ENCODE peak calls at places on chromosomes 6 and 20, in six cellular contexts. J is left lung, W is SK-N-SH, D is lower lobe of right lung, Q is epithelial cell of esophagus, P is coronary artery. Y is an unnamed sample.

GRCh38 chr20:46746972-46747371 is 37.5 kb downstream of the SLC2A10 start:
- DNase-seq in J (no peak), D (no peak), W (no peak), Q (peak), P (no peak), Y (no peak)

GRCh38 chr20:63682384-63683139 is 13.9 kb upstream of the TNFRSF6B start:
- DNase-seq in Q (peak), D (no peak), P (peak), J (peak), W (no peak), Y (peak)

GRCh38 chr6:150134280-150134920 is 8.4 kb upstream of the PPP1R14C start:
- DNase-seq in J (peak), W (no peak), D (no peak), Q (peak), P (no peak), Y (no peak)

GRCh38 chr6:80439721-80440488 is 333.4 kb downstream of the BCKDHB start:
- DNase-seq in W (no peak), P (no peak), D (no peak), Q (peak), J (no peak), Y (no peak)

GRCh38 chr20:542777-543368 is 717 bp downstream of the CSNK2A1 start:
- DNase-seq in P (no peak), D (peak), Q (no peak), W (no peak), J (peak), Y (no peak)

GRCh38 chr6:133705071-133705470 is 183.8 kb upstream of the TCF21 start:
- DNase-seq in D (no peak), Q (peak), W (no peak), P (no peak), J (no peak), Y (no peak)

GRCh38 chr6:132153221-132153896 is 202.2 kb upstream of the CCN2 start:
- DNase-seq in W (no peak), Q (no peak), D (no peak), J (no peak), P (no peak), Y (peak)

GRCh38 chr6:85574932-85575598 is 18.6 kb downstream of the SNX14 start:
- DNase-seq in P (no peak), D (no peak), J (no peak), Q (peak), W (no peak), Y (peak)

GRCh38 chr20:23155141-23155590 is 69.0 kb upstream of the CD93 start:
- DNase-seq in W (no peak), J (no peak), Q (peak), D (peak), P (peak), Y (no peak)

GRCh38 chr20:32538526-32538918 is 46.6 kb downstream of the NOL4L start:
- DNase-seq in D (no peak), W (no peak), J (no peak), Q (no peak), P (no peak), Y (no peak)

GRCh38 chr20:4369119-4369797 is 352.5 kb upstream of the PRND start:
- DNase-seq in W (no peak), J (no peak), P (no peak), D (no peak), Q (no peak), Y (no peak)

GRCh38 chr20:38726849-38727601 is 2.7 kb downstream of the SLC32A1 start:
- DNase-seq in Q (no peak), W (peak), J (no peak), P (no peak), D (no peak), Y (no peak)

GRCh38 chr20:57869951-57870315 is 160.1 kb upstream of the PMEPA1 start:
- DNase-seq in Q (no peak), J (no peak), D (no peak), W (no peak), P (no peak), Y (no peak)

GRCh38 chr6:40899684-40900155 is 139.3 kb downstream of the UNC5CL start:
- DNase-seq in J (no peak), Q (no peak), D (no peak), P (peak), W (no peak), Y (no peak)

GRCh38 chr6:67237276-67237675 is 1397.8 kb upstream of the ADGRB3 start:
- DNase-seq in W (no peak), Q (no peak), D (no peak), J (no peak), P (no peak), Y (no peak)

GRCh38 chr6:97000138-97000537 is 75.6 kb downstream of the KLHL32 start:
- DNase-seq in D (no peak), W (no peak), Q (no peak), J (no peak), P (no peak), Y (no peak)

GRCh38 chr6:129117355-129117754 is 234.4 kb downstream of the LAMA2 start:
- DNase-seq in W (no peak), J (no peak), P (no peak), Q (no peak), D (no peak), Y (no peak)

GRCh38 chr6:44855562-44856494 is 468.3 kb downstream of the CDC5L start:
- DNase-seq in D (no peak), W (no peak), Q (no peak), P (no peak), J (no peak), Y (peak)

GRCh38 chr6:136822051-136822378 is 377 bp upstream of the PEX7 start:
- DNase-seq in P (no peak), Q (no peak), D (peak), J (no peak), W (no peak), Y (no peak)

GRCh38 chr20:40770564-40771307 is 81.7 kb upstream of the MAFB start:
- DNase-seq in P (peak), D (no peak), J (peak), Q (no peak), W (no peak), Y (no peak)

GRCh38 chr6:112899541-112899940 is 552.4 kb downstream of the RFPL4B start:
- DNase-seq in D (no peak), Q (no peak), J (no peak), W (no peak), P (no peak), Y (no peak)

GRCh38 chr20:25195962-25196700 is 619 bp downstream of the ENTPD6 start:
- DNase-seq in P (no peak), J (no peak), W (no peak), D (peak), Q (peak), Y (no peak)

GRCh38 chr6:42260972-42261371 is 43.3 kb upstream of the MRPS10 start:
- DNase-seq in Q (no peak), P (no peak), D (no peak), J (no peak), W (peak), Y (no peak)

GRCh38 chr6:62805431-62805830 is 405.8 kb upstream of the FKBP1C start:
- DNase-seq in Q (no peak), J (no peak), P (no peak), W (no peak), D (no peak), Y (no peak)

GRCh38 chr6:167107787-167108186 is 15.1 kb upstream of the CCR6 start:
- DNase-seq in P (no peak), W (no peak), J (no peak), D (no peak), Q (no peak), Y (no peak)

GRCh38 chr20:46312945-46313861 is 4.9 kb upstream of the CDH22 start:
- DNase-seq in Q (no peak), P (no peak), W (no peak), J (no peak), D (no peak), Y (no peak)

GRCh38 chr20:35306931-35307517 is 14.8 kb upstream of the FAM83C start:
- DNase-seq in W (peak), P (no peak), D (no peak), Q (peak), J (no peak), Y (no peak)

GRCh38 chr20:62906209-62906608 is 20.1 kb downstream of the DIDO1 start:
- DNase-seq in P (no peak), D (peak), J (no peak), Q (no peak), W (no peak), Y (no peak)

GRCh38 chr6:41667195-41667594 is 28.9 kb downstream of the MDFI start:
- DNase-seq in Q (no peak), W (no peak), D (no peak), P (no peak), J (no peak), Y (no peak)

GRCh38 chr6:47117314-47117713 is 75.2 kb upstream of the ADGRF1 start:
- DNase-seq in J (no peak), Q (no peak), W (no peak), D (no peak), P (no peak), Y (no peak)

GRCh38 chr6:168355716-168356522 is 36.3 kb upstream of the DACT2 start:
- DNase-seq in P (no peak), J (no peak), W (peak), D (no peak), Q (no peak), Y (no peak)

GRCh38 chr6:30888472-30889137 is 4.3 kb downstream of the DDR1 start:
- DNase-seq in J (no peak), P (no peak), W (peak), D (no peak), Q (no peak), Y (no peak)

GRCh38 chr6:48067148-48067709 is 43.8 kb downstream of the PTCHD4 start:
- DNase-seq in J (no peak), D (no peak), Q (no peak), W (no peak), P (no peak), Y (no peak)

GRCh38 chr20:64053841-64054661 is 4.6 kb upstream of the SOX18 start:
- DNase-seq in W (peak), J (no peak), P (no peak), Q (no peak), D (peak), Y (no peak)

GRCh38 chr6:167948716-167949115 is 48.8 kb upstream of the KIF25 start:
- DNase-seq in D (no peak), P (no peak), W (no peak), Q (no peak), J (no peak), Y (no peak)

GRCh38 chr6:87637106-87637505 is 47.2 kb downstream of the ORC3 start:
- DNase-seq in D (no peak), Q (no peak), P (no peak), W (no peak), J (no peak), Y (no peak)

GRCh38 chr20:11675920-11676617 is 241.6 kb upstream of the BTBD3 start:
- DNase-seq in D (no peak), P (no peak), W (no peak), J (no peak), Q (no peak), Y (no peak)

GRCh38 chr6:134647861-134648260 is 302.0 kb downstream of the ALDH8A1 start:
- DNase-seq in J (no peak), W (no peak), Q (no peak), P (no peak), D (no peak), Y (no peak)

DNA sequence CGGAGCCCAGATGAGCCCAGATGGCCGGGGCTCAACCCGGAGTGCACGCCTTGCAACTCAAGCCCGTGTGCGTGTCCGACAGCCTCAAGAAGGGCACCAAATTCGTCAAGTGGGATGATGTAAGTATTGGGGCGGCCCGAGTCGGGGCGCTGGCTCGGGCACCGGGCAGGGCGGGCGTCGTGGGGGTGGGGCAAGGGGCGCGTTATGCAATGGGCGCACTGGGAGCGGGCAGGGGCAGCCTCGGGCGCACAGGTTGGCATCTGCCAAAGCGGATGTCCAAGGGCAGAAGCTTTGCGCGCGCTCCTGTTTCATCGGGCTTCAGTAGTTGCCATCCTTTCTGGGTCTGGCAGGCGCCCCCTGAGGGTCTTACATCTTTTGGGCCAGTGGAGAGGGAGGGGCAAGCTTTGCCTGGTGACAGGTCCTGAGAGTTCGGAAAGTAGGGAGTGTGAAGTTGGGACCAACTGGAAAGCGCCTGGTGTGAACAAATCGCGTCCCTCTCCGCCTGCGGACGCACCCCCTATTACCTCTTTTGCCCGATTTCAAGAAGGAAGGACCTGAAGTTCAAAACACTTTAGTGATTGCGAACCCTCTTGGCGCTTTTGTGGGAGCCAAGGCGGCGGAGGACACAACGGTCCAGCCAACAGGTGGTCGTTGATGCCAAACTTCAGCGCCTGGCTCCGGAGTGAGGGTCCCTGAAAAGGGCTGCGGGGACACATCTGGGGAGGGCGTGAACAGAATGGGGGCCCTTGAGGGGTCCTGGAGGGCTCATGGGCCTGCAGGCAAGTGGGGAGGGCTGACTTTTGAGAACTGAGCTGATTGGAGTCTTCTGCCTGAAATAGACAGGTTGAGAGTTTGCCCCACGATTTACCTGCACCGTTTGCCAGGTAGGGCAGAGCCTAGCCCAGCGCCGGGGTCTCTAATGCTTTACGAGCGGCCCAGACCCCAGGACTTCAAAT is 844 bp downstream of the PLCB1 start:
- DNase-seq in D (peak), Q (peak), J (peak), P (peak), W (no peak), Y (no peak)
- H3K4me3 ChIP-seq in D (peak), Q (no peak), J (peak), P (peak), W (peak), Y (peak)

DNA sequence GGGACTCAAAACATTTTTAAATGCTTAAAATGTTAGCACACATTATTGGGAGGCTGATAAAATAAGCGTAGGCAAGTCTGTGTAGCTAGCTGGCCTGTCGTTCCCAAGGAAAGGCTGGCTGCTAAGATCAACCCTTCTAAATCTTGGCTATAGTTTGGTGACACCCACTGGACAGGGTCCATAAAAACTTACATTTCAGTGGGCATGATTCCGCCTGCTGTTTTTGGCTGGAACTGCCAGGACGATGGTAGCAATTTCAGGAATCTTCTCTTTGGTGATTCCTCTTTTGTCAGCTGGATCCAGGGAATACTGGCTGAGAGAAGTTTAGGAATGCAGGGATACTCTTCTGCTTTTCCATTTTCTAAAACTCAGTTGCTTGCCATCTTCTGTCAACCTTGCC is 162.2 kb downstream of the NKAIN2 start:
- DNase-seq in P (no peak), W (peak), D (no peak), Q (peak), J (no peak), Y (no peak)
- TF ChIP-seq CTCF in P (peak), W (peak), D (no peak), Q (peak), J (no peak), Y (no peak)

GRCh38 chr6:111871207-111871606 is 2.0 kb downstream of the FYN start:
- DNase-seq in Q (no peak), J (no peak), P (no peak), W (no peak), D (no peak), Y (no peak)

GRCh38 chr6:111872521-111873177 is 603 bp downstream of the FYN start:
- DNase-seq in W (peak), J (peak), D (peak), P (no peak), Q (no peak), Y (no peak)

GRCh38 chr6:111870751-111871064 is 2.5 kb downstream of the FYN start:
- DNase-seq in Q (no peak), D (no peak), P (no peak), J (no peak), W (no peak), Y (no peak)

GRCh38 chr6:111873178-111874029 is at the start of gene FYN:
- DNase-seq in D (peak), Q (peak), J (peak), W (peak), P (peak), Y (peak)

GRCh38 chr6:111871725-111872520 is 1.3 kb downstream of the FYN start:
- DNase-seq in D (no peak), P (no peak), J (no peak), W (peak), Q (peak), Y (no peak)
- H3K4me3 ChIP-seq in D (peak), P (peak), J (peak), W (peak), Q (peak), Y (peak)

GRCh38 chr20:19758888-19759331 is 852 bp downstream of the RIN2 start:
- DNase-seq in W (peak), D (peak), J (peak), P (no peak), Q (peak), Y (no peak)
- TF ChIP-seq CTCF in W (no peak), D (no peak), J (no peak), P (no peak), Q (no peak), Y (no peak)

GRCh38 chr6:2938632-2939083 is 32.7 kb downstream of the SERPINB6 start:
- DNase-seq in W (no peak), D (no peak), J (no peak), Q (no peak), P (no peak), Y (no peak)

GRCh38 chr6:2942916-2943563 is 28.3 kb downstream of the SERPINB6 start:
- DNase-seq in J (no peak), Q (no peak), P (peak), W (no peak), D (no peak), Y (no peak)

GRCh38 chr6:2940010-2940850 is 31.1 kb downstream of the SERPINB6 start:
- DNase-seq in P (no peak), J (no peak), Q (no peak), D (peak), W (no peak), Y (no peak)

GRCh38 chr6:2939315-2940009 is 31.9 kb downstream of the SERPINB6 start:
- DNase-seq in W (no peak), D (no peak), Q (no peak), J (no peak), P (no peak), Y (no peak)

GRCh38 chr6:2940851-2941250 is 30.5 kb downstream of the SERPINB6 start:
- DNase-seq in J (no peak), Q (no peak), P (no peak), D (no peak), W (no peak), Y (no peak)
- H3K4me3 ChIP-seq in J (no peak), Q (no peak), P (no peak), D (peak), W (no peak), Y (no peak)